ENCODE peak calls at places on chromosomes 2 and 18, in four cellular contexts. G is KG1, F is T-cell, K is psoas muscle. D is an unnamed sample.

GRCh38 chr2:23289671-23290070 is 95.3 kb upstream of the KLHL29 start:
- DNase-seq in G (no peak), F (no peak), K (no peak), D (no peak)

GRCh38 chr2:86485103-86485502 is 43.9 kb downstream of the KDM3A start:
- DNase-seq in G (no peak), F (no peak), K (no peak), D (no peak)

GRCh38 chr2:75619992-75620740 is 26.4 kb upstream of the MRPL19 start:
- DNase-seq in G (no peak), F (no peak), K (no peak), D (no peak)

GRCh38 chr2:113219889-113220641 is 46.3 kb downstream of the PSD4 start:
- DNase-seq in G (no peak), F (no peak), K (no peak), D (peak)

GRCh38 chr2:16216555-16216938 is 276.2 kb downstream of the MYCN start:
- DNase-seq in G (no peak), F (no peak), K (no peak), D (no peak)

GRCh38 chr2:186205243-186205642 is 280.8 kb upstream of the ZC3H15 start:
- DNase-seq in G (no peak), F (no peak), K (no peak), D (no peak)

GRCh38 chr18:65791753-65792152 is 40.9 kb downstream of the CDH7 start:
- DNase-seq in G (no peak), F (no peak), K (no peak), D (no peak)

GRCh38 chr2:167616997-167617396 is 630.4 kb downstream of the STK39 start:
- DNase-seq in G (no peak), F (no peak), K (no peak), D (no peak)

GRCh38 chr2:148306027-148306426 is 285.1 kb downstream of the MBD5 start:
- DNase-seq in G (no peak), F (no peak), K (no peak), D (no peak)

D was measured in heart right ventricle.